ENCODE peak calls at places on chromosomes 5 and 9, in four cellular contexts. U is A549; P is CD8-positive, alpha-beta T cell; L is right lobe of liver. Y is an unnamed sample.

GRCh38 chr5:54148062-54148461 is 162.3 kb downstream of the ARL15 start:
- DNase-seq in U (no peak), P (no peak), L (no peak), Y (no peak)

GRCh38 chr5:33817301-33817700 is 74.5 kb downstream of the ADAMTS12 start:
- DNase-seq in U (no peak), P (no peak), L (no peak), Y (no peak)

GRCh38 chr9:131405429-131405828 is 11.5 kb downstream of the PRRC2B start:
- DNase-seq in U (no peak), P (no peak), L (peak; percentile 12), Y (no peak)

GRCh38 chr5:64939772-64940510 is 171.2 kb downstream of the CWC27 start:
- DNase-seq in U (no peak), P (no peak), L (peak; percentile 77), Y (no peak)

GRCh38 chr9:18741880-18742279 is 267.9 kb downstream of the ADAMTSL1 start:
- DNase-seq in U (no peak), P (no peak), L (no peak), Y (no peak)

GRCh38 chr5:134568761-134569725 is 43.6 kb downstream of the JADE2 start:
- DNase-seq in U (no peak), P (no peak), L (peak; percentile 96), Y (no peak)

GRCh38 chr5:59483971-59484472 is 409.5 kb downstream of the PDE4D start:
- DNase-seq in U (no peak), P (no peak), L (no peak), Y (no peak)

GRCh38 chr5:65986050-65986451 is 59.7 kb downstream of the ERBIN start:
- DNase-seq in U (no peak), P (no peak), L (no peak), Y (no peak)

GRCh38 chr9:92641092-92641809 is 28.7 kb downstream of the IPPK start:
- DNase-seq in U (no peak), P (no peak), L (peak; percentile 35), Y (no peak)

GRCh38 chr9:35868972-35869371 is 1.2 kb downstream of the OR13J1 start:
- DNase-seq in U (no peak), P (no peak), L (no peak), Y (no peak)

GRCh38 chr5:25028994-25029393 is 384.2 kb upstream of the CDH10 start:
- DNase-seq in U (no peak), P (no peak), L (no peak), Y (no peak)

GRCh38 chr5:32523625-32524024 is 61.7 kb upstream of the SUB1 start:
- DNase-seq in U (no peak), P (no peak), L (no peak), Y (no peak)

GRCh38 chr9:78668148-78668825 is 371.4 kb downstream of the PSAT1 start:
- DNase-seq in U (no peak), P (no peak), L (no peak), Y (no peak)

GRCh38 chr5:2738700-2739359 is 12.6 kb downstream of the IRX2 start:
- DNase-seq in U (no peak), P (peak; percentile 38), L (no peak), Y (no peak)

GRCh38 chr9:2565676-2566340 is 55.8 kb upstream of the VLDLR start:
- DNase-seq in U (no peak), P (no peak), L (no peak), Y (no peak)

GRCh38 chr5:439636-440035 is 3.3 kb upstream of the EXOC3 start:
- DNase-seq in U (no peak), P (no peak), L (no peak), Y (no peak)

GRCh38 chr5:178430187-178431062 is 159.8 kb downstream of the COL23A1 start:
- DNase-seq in U (no peak), P (peak; percentile 21), L (no peak), Y (no peak)

GRCh38 chr9:136648746-136649145 is 14.0 kb upstream of the EGFL7 start:
- DNase-seq in U (no peak), P (no peak), L (peak; percentile 78), Y (no peak)

GRCh38 chr9:133782157-133783130 is 44.3 kb upstream of the SARDH start:
- DNase-seq in U (peak; percentile 75), P (peak; percentile 77), L (peak; percentile 66), Y (peak; percentile 63)

GRCh38 chr9:113593682-113594281 is 130.3 kb downstream of the RGS3 start:
- DNase-seq in U (peak; percentile 93), P (no peak), L (peak; percentile 93), Y (no peak)

GRCh38 chr9:14098102-14098501 is 215.8 kb downstream of the NFIB start:
- DNase-seq in U (no peak), P (no peak), L (no peak), Y (no peak)

GRCh38 chr5:81151546-81151945 is 81.6 kb upstream of the CKMT2 start:
- DNase-seq in U (no peak), P (no peak), L (no peak), Y (no peak)

DNA sequence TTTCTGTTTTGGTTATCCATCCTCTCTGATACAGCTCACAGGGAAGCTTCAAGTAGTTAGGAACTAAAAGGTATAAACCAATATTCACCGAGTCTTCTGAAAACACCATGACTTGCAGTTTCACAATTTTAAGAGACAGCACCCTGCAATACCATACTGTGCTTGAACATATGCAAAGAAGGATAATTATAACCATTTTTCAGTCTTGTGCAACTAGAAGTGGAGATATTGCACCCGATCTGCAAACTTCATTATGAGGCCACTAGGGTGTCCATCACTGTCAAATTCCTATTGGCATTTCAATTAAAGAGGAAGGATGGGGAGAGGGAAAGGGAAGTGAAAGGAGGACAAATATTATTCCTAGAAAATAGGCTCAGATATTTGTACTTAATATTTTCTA is 32.4 kb upstream of the CEP120 start:
- DNase-seq in U (no peak), P (no peak), L (no peak), Y (no peak)
- H3K27ac ChIP-seq in U (no peak overlapping the region), P (no peak overlapping the region), L (peak overlapping the region; percentile 17), Y (no peak overlapping the region)

GRCh38 chr9:129481824-129482511 is 138.9 kb downstream of the C9orf50 start:
- DNase-seq in U (no peak), P (no peak), L (no peak), Y (no peak)
- H3K4me1 ChIP-seq in U (peaks cover 89% of the 10 kb centered on the region), P (peaks cover 25% of the 10 kb centered on the region), L (peaks cover 35% of the 10 kb centered on the region), Y (peaks cover 11% of the 10 kb centered on the region)

DNA sequence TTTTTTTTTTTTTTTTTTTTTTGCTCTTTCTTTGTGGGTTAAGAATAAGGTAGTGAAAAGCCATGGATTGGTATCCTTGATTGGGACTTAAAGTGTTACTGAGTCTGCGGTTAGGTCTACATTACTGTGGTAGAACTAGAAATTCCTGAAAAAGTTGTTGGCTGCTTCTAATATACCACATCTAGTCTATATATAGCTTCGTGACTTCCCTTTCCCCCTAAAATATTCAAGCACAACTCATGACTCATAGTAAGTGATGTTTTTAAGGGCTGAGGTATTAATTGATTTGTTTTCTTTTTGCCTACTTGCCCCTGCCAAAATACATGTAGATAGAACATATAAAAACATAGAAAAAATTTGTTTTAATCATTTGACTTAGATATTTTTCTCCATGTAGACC is 247.6 kb downstream of the TMEM232 start:
- DNase-seq in U (no peak), P (no peak), L (no peak), Y (no peak)
- H3K27ac ChIP-seq in U (no peak overlapping the region), P (no peak overlapping the region), L (no peak overlapping the region), Y (no peak overlapping the region)

GRCh38 chr5:14038341-14038959 is 94.0 kb upstream of the DNAH5 start:
- DNase-seq in U (peak; percentile 69), P (no peak), L (no peak), Y (no peak)

GRCh38 chr5:14039576-14039975 is 95.1 kb upstream of the DNAH5 start:
- DNase-seq in U (peak; percentile 31), P (no peak), L (no peak), Y (no peak)

GRCh38 chr5:14036947-14037346 is 92.5 kb upstream of the DNAH5 start:
- DNase-seq in U (peak; percentile 22), P (no peak), L (no peak), Y (no peak)

GRCh38 chr5:14040542-14040941 is 96.1 kb upstream of the DNAH5 start:
- DNase-seq in U (no peak), P (no peak), L (no peak), Y (no peak)

DNA sequence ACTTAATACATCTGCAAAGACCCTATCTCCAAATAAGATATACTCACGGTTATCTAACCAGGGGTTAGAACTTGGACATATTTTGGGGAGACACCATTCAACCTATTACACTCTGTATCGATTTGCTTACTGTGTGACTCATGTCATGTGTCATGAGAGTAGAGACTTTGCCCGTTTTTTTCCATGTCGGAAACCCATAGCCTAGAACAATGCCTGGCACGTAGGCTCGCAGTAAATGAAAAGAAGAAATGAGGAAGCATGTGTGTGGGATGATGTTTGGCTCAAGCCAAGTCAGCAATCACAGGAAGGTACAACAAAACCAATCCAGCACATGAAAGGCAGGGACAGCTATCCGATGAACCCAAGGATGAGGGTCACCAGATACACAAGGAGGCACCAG is 94.6 kb upstream of the DNAH5 start:
- DNase-seq in U (no peak), P (no peak), L (no peak), Y (no peak)
- H3K4me1 ChIP-seq in U (peaks cover 53% of the 10 kb centered on the region), P (no peaks in the 10 kb centered on the region), L (peaks cover 11% of the 10 kb centered on the region), Y (no peaks in the 10 kb centered on the region)

DNA sequence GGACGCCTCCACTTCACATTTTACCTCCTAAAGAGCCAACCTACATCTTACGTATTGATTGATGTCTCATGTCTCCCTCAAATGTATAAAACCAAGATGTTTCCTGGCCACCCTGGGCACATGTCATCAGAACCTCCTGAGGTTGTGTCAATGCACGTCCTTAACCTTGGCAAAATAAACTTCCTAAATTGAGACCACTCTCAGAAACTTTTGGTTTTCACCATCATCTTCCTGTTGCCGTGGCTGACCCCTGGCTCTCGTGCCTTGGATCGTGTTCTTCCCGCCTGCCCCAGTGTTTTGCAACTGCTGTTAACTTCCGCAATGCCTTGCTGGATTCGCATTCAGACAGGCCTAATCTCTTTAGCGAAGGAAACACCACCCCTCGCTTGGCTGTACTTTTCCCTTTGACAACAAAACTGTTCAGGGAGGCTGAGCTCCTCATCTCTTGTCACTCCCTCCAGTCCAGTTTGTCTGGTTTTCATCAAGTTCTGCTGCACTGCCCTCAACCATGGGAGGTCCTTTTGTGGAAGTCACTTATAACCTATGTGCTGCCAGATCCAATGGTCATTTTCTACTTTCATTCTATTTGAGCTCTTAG is 1.2 kb upstream of the DAP start:
- DNase-seq in U (no peak), P (no peak), L (peak; percentile 76), Y (peak; percentile 8)
- H3K27ac ChIP-seq in U (no peak overlapping the region), P (peak overlapping the region; percentile 71), L (peak overlapping the region; percentile 96), Y (peak overlapping the region; percentile 81)

GRCh38 chr5:78629590-78629989 is 19.0 kb downstream of the LHFPL2 start:
- DNase-seq in U (no peak), P (no peak), L (no peak), Y (no peak)
- H3K4me1 ChIP-seq in U (peaks cover 45% of the 10 kb centered on the region), P (no peaks in the 10 kb centered on the region), L (no peaks in the 10 kb centered on the region), Y (no peaks in the 10 kb centered on the region)

GRCh38 chr9:5976668-5977397 is 38.6 kb downstream of the RANBP6 start:
- DNase-seq in U (no peak), P (no peak), L (no peak), Y (no peak)
- H3K27ac ChIP-seq in U (no peak overlapping the region), P (no peak overlapping the region), L (peak overlapping the region; percentile 44), Y (no peak overlapping the region)

GRCh38 chr9:73133921-73134407 is 17.7 kb upstream of the ANXA1 start:
- DNase-seq in U (no peak), P (no peak), L (no peak), Y (no peak)

GRCh38 chr9:73133042-73133651 is 18.5 kb upstream of the ANXA1 start:
- DNase-seq in U (no peak), P (no peak), L (no peak), Y (no peak)

GRCh38 chr9:73131376-73131775 is 20.3 kb upstream of the ANXA1 start:
- DNase-seq in U (no peak), P (no peak), L (no peak), Y (no peak)

GRCh38 chr9:73132034-73132776 is 19.5 kb upstream of the ANXA1 start:
- DNase-seq in U (no peak), P (peak; percentile 77), L (peak; percentile 64), Y (peak; percentile 91)

GRCh38 chr9:73129941-73130695 is 21.5 kb upstream of the ANXA1 start:
- DNase-seq in U (no peak), P (no peak), L (no peak), Y (no peak)
- H3K4me1 ChIP-seq in U (peaks cover 28% of the 10 kb centered on the region), P (peaks cover 7% of the 10 kb centered on the region), L (no peaks in the 10 kb centered on the region), Y (peaks cover 9% of the 10 kb centered on the region)